ENCODE peak calls at places on chromosomes 6 and 20, in nine cellular contexts. H is left kidney; W is activated naive CD4-positive, alpha-beta T cell; T is iris pigment epithelial cell; C is lower leg skin; O is T1000; J is HTR-8/SVneo; P is lower lobe of right lung; D is trophoblast cell. U is an unnamed sample.
A peak's percentile ranks its signal among the peaks of the same experiment; 100 is the strongest.

GRCh38 chr20:48614593-48615274 is 213.1 kb downstream of the PREX1 start:
- DNase-seq in O (no peak), H (no peak), P (peak; percentile 42), C (no peak), J (no peak), D (peak; percentile 29), T (no peak), W (no peak), U (no peak)

GRCh38 chr6:136333824-136334464 is 44.3 kb upstream of the BCLAF1 start:
- DNase-seq in P (no peak), W (no peak), D (no peak), H (no peak), O (no peak), C (no peak), J (no peak), T (no peak), U (no peak)

GRCh38 chr20:24837721-24838456 is 111.2 kb upstream of the CST7 start:
- DNase-seq in D (no peak), P (no peak), H (peak; percentile 27), T (peak; percentile 27), W (no peak), J (no peak), C (no peak), O (no peak), U (no peak)

GRCh38 chr6:166769648-166770047 is 142.6 kb upstream of the RPS6KA2 start:
- DNase-seq in H (no peak), O (no peak), D (no peak), T (no peak), W (no peak), P (no peak), C (peak; percentile 58), J (no peak), U (no peak)

GRCh38 chr20:17854307-17854903 is 114.2 kb downstream of the SNX5 start:
- DNase-seq in H (peak; percentile 75), W (no peak), J (peak; percentile 47), C (no peak), O (no peak), T (peak; percentile 55), P (no peak), D (no peak), U (no peak)

GRCh38 chr20:25227317-25227831 is 20.5 kb upstream of the PYGB start:
- DNase-seq in O (no peak), J (no peak), D (peak; percentile 53), H (no peak), W (no peak), P (no peak), T (peak; percentile 74), C (no peak), U (no peak)

GRCh38 chr20:49112596-49113274 is 66.6 kb downstream of the CSE1L start:
- DNase-seq in T (peak; percentile 62), O (no peak), J (no peak), C (no peak), D (no peak), W (no peak), H (no peak), P (no peak), U (no peak)

GRCh38 chr6:2158596-2159271 is 86.7 kb downstream of the GMDS start:
- DNase-seq in P (no peak), C (no peak), J (no peak), W (no peak), H (peak; percentile 76), T (no peak), O (no peak), D (peak; percentile 65), U (no peak)

GRCh38 chr6:41336824-41337223 is 1.4 kb downstream of the NCR2 start:
- DNase-seq in C (no peak), O (no peak), D (no peak), H (no peak), P (no peak), T (no peak), J (no peak), W (no peak), U (no peak)

GRCh38 chr6:101443315-101443714 is 49.8 kb downstream of the GRIK2 start:
- DNase-seq in J (no peak), H (no peak), T (no peak), C (no peak), P (no peak), O (no peak), D (no peak), W (no peak), U (no peak)

GRCh38 chr20:57676517-57677322 is 33.1 kb downstream of the PMEPA1 start:
- DNase-seq in C (no peak), T (no peak), D (no peak), P (no peak), O (no peak), J (no peak), H (no peak), W (no peak), U (no peak)

GRCh38 chr20:63737940-63738686 is 1.5 kb upstream of the SLC2A4RG start:
- DNase-seq in J (no peak), H (peak; percentile 36), D (peak; percentile 23), O (no peak), W (no peak), P (peak; percentile 59), C (peak; percentile 85), T (no peak), U (no peak)

GRCh38 chr6:133132092-133132491 is 109.1 kb upstream of the EYA4 start:
- DNase-seq in P (no peak), H (peak; percentile 73), W (no peak), J (no peak), C (no peak), O (no peak), D (no peak), T (peak; percentile 22), U (no peak)

GRCh38 chr6:14288910-14289309 is 171.3 kb downstream of the CD83 start:
- DNase-seq in T (no peak), C (no peak), H (no peak), D (peak; percentile 56), W (no peak), P (no peak), O (no peak), J (no peak), U (no peak)

GRCh38 chr6:121260651-121261102 is 73.6 kb downstream of the TBC1D32 start:
- DNase-seq in T (peak; percentile 34), C (no peak), D (no peak), W (no peak), O (peak; percentile 47), H (no peak), J (no peak), P (no peak), U (no peak)